ENCODE peak calls at places on chromosomes 3 and 15, in nine cellular contexts. M is iPS-NIHi11; E is substantia nigra; Z is T1000; C is HCEC 1CT; O is CD4-positive, alpha-beta T cell; L is NCI-H1092 treated with DMSO at 0.1 percent for 48 hours; B is H9; Y is NCI-H1417 treated with DMSO at 0.1 percent for 48 hours. F is an unnamed sample.
A peak's percentile ranks its signal among the peaks of the same experiment; 100 is the strongest.

GRCh38 chr3:52217409-52217805 is 8.0 kb downstream of the TLR9 start:
- DNase-seq in M (no peak), L (no peak), O (no peak), Y (no peak), E (no peak), B (peak; percentile 24), Z (no peak), C (no peak), F (peak; percentile 50)

GRCh38 chr3:135450985-135451384 is 514.5 kb upstream of the PPP2R3A start:
- DNase-seq in C (no peak), Y (no peak), M (no peak), B (no peak), E (no peak), O (no peak), L (no peak), Z (no peak), F (no peak)

GRCh38 chr3:145448436-145448835 is 712.5 kb downstream of the PLOD2 start:
- DNase-seq in E (no peak), Z (no peak), L (no peak), Y (no peak), C (no peak), O (no peak), B (no peak), M (no peak), F (no peak)

GRCh38 chr3:39267631-39268553 is 11.9 kb downstream of the CX3CR1 start:
- DNase-seq in Y (no peak), O (peak; percentile 15), E (no peak), B (peak; percentile 14), L (no peak), Z (no peak), M (no peak), C (no peak), F (no peak)

GRCh38 chr3:71109977-71110285 is 473.6 kb downstream of the FOXP1 start:
- DNase-seq in C (no peak), L (no peak), E (no peak), O (no peak), Y (no peak), Z (no peak), B (no peak), M (no peak), F (no peak)

GRCh38 chr3:153910387-153910786 is 210.8 kb upstream of the ARHGEF26 start:
- DNase-seq in C (no peak), Z (no peak), B (no peak), L (no peak), M (no peak), O (no peak), E (no peak), Y (no peak), F (no peak)

GRCh38 chr3:23865595-23866396 is 51.0 kb downstream of the NKIRAS1 start:
- DNase-seq in Y (no peak), L (no peak), C (peak; percentile 53), M (peak; percentile 46), E (no peak), Z (peak; percentile 37), B (peak; percentile 60), O (no peak), F (no peak)

GRCh38 chr3:170346481-170347125 is 10.9 kb upstream of the SKIL start:
- DNase-seq in M (no peak), B (no peak), Y (no peak), O (no peak), E (no peak), C (no peak), L (no peak), Z (peak; percentile 14), F (no peak)

GRCh38 chr3:71955549-71956373 is 170.8 kb upstream of the PROK2 start:
- DNase-seq in L (peak; percentile 80), E (peak; percentile 57), B (peak; percentile 72), O (no peak), M (peak; percentile 67), Y (peak; percentile 31), C (peak; percentile 82), Z (peak; percentile 68), F (peak; percentile 76)

GRCh38 chr3:10619989-10620832 is 114.8 kb upstream of the ATP2B2 start:
- DNase-seq in O (no peak), L (no peak), Y (no peak), E (no peak), C (no peak), M (no peak), B (no peak), Z (no peak), F (no peak)

GRCh38 chr15:91465086-91465485 is 365.0 kb downstream of the SV2B start:
- DNase-seq in Y (no peak), L (no peak), B (no peak), O (no peak), Z (no peak), E (no peak), C (no peak), M (no peak), F (no peak)

GRCh38 chr3:185332026-185332735 is 30.8 kb upstream of the MAP3K13 start:
- DNase-seq in B (no peak), Z (no peak), E (no peak), Y (peak; percentile 42), O (no peak), L (peak; percentile 97), M (no peak), C (peak; percentile 56), F (no peak)

GRCh38 chr15:75468908-75469307 is 17.4 kb upstream of the SIN3A start:
- DNase-seq in Y (no peak), E (no peak), L (no peak), O (no peak), C (no peak), B (no peak), Z (no peak), M (no peak), F (no peak)

GRCh38 chr3:58612825-58613224 is 35.6 kb upstream of the FAM107A start:
- DNase-seq in M (no peak), O (no peak), B (no peak), Z (no peak), C (no peak), Y (no peak), L (no peak), E (no peak), F (no peak)

GRCh38 chr15:34584321-34584668 is 844 bp upstream of the GOLGA8B start:
- DNase-seq in O (no peak), Y (no peak), C (no peak), Z (no peak), L (no peak), E (no peak), M (no peak), B (no peak), F (peak; percentile 35)

GRCh38 chr15:25053000-25053815 is 98.4 kb downstream of the SNRPN start:
- DNase-seq in O (no peak), C (no peak), L (no peak), Z (no peak), M (no peak), B (peak; percentile 14), Y (no peak), E (no peak), F (peak; percentile 28)

GRCh38 chr3:41102053-41102556 is 97.2 kb upstream of the CTNNB1 start:
- DNase-seq in O (no peak), E (no peak), M (no peak), C (no peak), Z (peak; percentile 5), B (no peak), Y (no peak), L (no peak), F (no peak)

GRCh38 chr15:94387854-94388441 is 156.6 kb downstream of the MCTP2 start:
- DNase-seq in E (no peak), C (no peak), L (no peak), B (no peak), Z (peak; percentile 2), Y (no peak), M (no peak), O (no peak), F (no peak)

GRCh38 chr3:187062526-187063177 is 76.6 kb downstream of the RPL39L start:
- DNase-seq in O (no peak), L (no peak), B (no peak), C (peak; percentile 52), Y (no peak), E (no peak), Z (no peak), M (no peak), F (no peak)

GRCh38 chr3:47527952-47528718 is 14.6 kb upstream of the ELP6 start:
- DNase-seq in Y (no peak), E (no peak), B (no peak), Z (no peak), O (no peak), C (no peak), L (no peak), M (no peak), F (no peak)

GRCh38 chr3:184748219-184749135 is 36.6 kb upstream of the MAGEF1 start:
- DNase-seq in M (peak; percentile 63), Y (no peak), B (peak; percentile 62), E (no peak), C (no peak), O (no peak), L (peak; percentile 30), Z (no peak), F (no peak)

GRCh38 chr15:38474155-38474757 is 20.3 kb downstream of the FAM98B start:
- DNase-seq in M (peak; percentile 43), L (peak; percentile 29), O (peak; percentile 10), Z (no peak), B (no peak), C (peak; percentile 69), Y (no peak), E (no peak), F (no peak)

GRCh38 chr15:22850055-22850454 is 11.6 kb downstream of the NIPA2 start:
- DNase-seq in C (peak; percentile 32), Y (no peak), M (no peak), L (no peak), E (no peak), Z (no peak), B (no peak), O (no peak), F (no peak)

GRCh38 chr15:85073556-85074194 is 92.0 kb downstream of the PDE8A start:
- DNase-seq in M (no peak), Y (no peak), C (peak; percentile 47), Z (no peak), O (no peak), B (no peak), E (no peak), L (no peak), F (no peak)

GRCh38 chr15:40939909-40940801 is 11.0 kb downstream of the DLL4 start:
- DNase-seq in C (no peak), O (no peak), L (no peak), Y (no peak), Z (no peak), B (no peak), E (no peak), M (no peak), F (no peak)

GRCh38 chr3:48694610-48695051 is 8.9 kb upstream of the NCKIPSD start:
- DNase-seq in B (no peak), Z (peak; percentile 55), M (no peak), L (no peak), O (no peak), E (peak; percentile 58), Y (no peak), C (peak; percentile 87), F (peak; percentile 64)

GRCh38 chr15:78680416-78681068 is 39.5 kb upstream of the CHRNB4 start:
- DNase-seq in E (no peak), O (no peak), C (no peak), Z (no peak), M (no peak), L (no peak), B (no peak), Y (no peak), F (no peak)

GRCh38 chr3:8864570-8865350 is 95.3 kb upstream of the OXTR start:
- DNase-seq in C (no peak), M (no peak), Z (no peak), B (no peak), L (no peak), Y (no peak), E (no peak), O (no peak), F (no peak)

GRCh38 chr3:72818092-72818721 is 30.0 kb downstream of the SHQ1 start:
- DNase-seq in O (no peak), L (peak; percentile 27), C (peak; percentile 23), Y (no peak), M (no peak), Z (no peak), E (no peak), B (no peak), F (no peak)

GRCh38 chr15:41979493-41980266 is 7.3 kb upstream of the EHD4 start:
- DNase-seq in B (no peak), L (no peak), Y (no peak), Z (no peak), M (no peak), E (no peak), C (no peak), O (no peak), F (no peak)

GRCh38 chr15:31353931-31354330 is 27.3 kb downstream of the KLF13 start:
- DNase-seq in B (no peak), L (no peak), E (peak; percentile 83), Y (no peak), O (no peak), M (no peak), Z (no peak), C (no peak), F (peak; percentile 88)

F was measured in right lobe of liver.